ENCODE peak calls at places on chromosomes 11 and 22, in eight cellular contexts. V is right cardiac atrium; E is AG09309; L is activated T-cell treated with anti-CD3 and anti-CD28 coated beads, Interleukin-2, amount 50 U/mL, for 48 hours; O is heart left ventricle; J is GM19239; F is fibroblast of the conjunctiva; U is naive thymus-derived CD4-positive, alpha-beta T cell. C is an unnamed sample.

GRCh38 chr11:61404641-61405040 is 12.3 kb downstream of the TMEM216 start:
- DNase-seq in F (no peak), L (no peak), E (no peak), J (no peak), O (no peak), U (no peak), V (no peak), C (no peak)

GRCh38 chr22:17143101-17143500 is 16.0 kb downstream of the HDHD5 start:
- DNase-seq in E (no peak), J (no peak), F (no peak), V (no peak), L (no peak), O (no peak), U (no peak), C (no peak)

GRCh38 chr11:75873417-75874148 is 58.6 kb downstream of the UVRAG start:
- DNase-seq in L (no peak), E (no peak), V (no peak), J (peak; percentile 32), F (no peak), U (no peak), O (no peak), C (no peak)

GRCh38 chr22:46043816-46044717 is 67.1 kb upstream of the WNT7B start:
- DNase-seq in J (no peak), V (peak; percentile 73), L (peak; percentile 57), O (peak; percentile 40), U (no peak), E (no peak), F (no peak), C (no peak)

GRCh38 chr11:72758304-72758689 is 6.1 kb upstream of the ARAP1 start:
- DNase-seq in J (no peak), F (no peak), U (no peak), E (no peak), L (no peak), V (no peak), O (no peak), C (no peak)

GRCh38 chr22:43796567-43796966 is 15.5 kb downstream of the EFCAB6 start:
- DNase-seq in E (peak; percentile 53), U (no peak), F (peak; percentile 20), L (no peak), J (no peak), V (no peak), O (no peak), C (peak; percentile 51)

GRCh38 chr22:19634576-19634975 is 79.7 kb upstream of the SEPTIN5 start:
- DNase-seq in E (no peak), U (no peak), F (no peak), O (no peak), L (no peak), J (no peak), V (no peak), C (no peak)

GRCh38 chr11:70551323-70552166 is 153.2 kb downstream of the CTTN start:
- DNase-seq in V (no peak), O (no peak), F (no peak), E (no peak), J (no peak), U (no peak), L (no peak), C (no peak)

GRCh38 chr11:127000291-127000968 is at the start of gene KIRREL3:
- DNase-seq in E (no peak), O (no peak), V (no peak), F (no peak), U (no peak), L (no peak), J (no peak), C (peak; percentile 9)

GRCh38 chr11:72720806-72721205 is 31.4 kb downstream of the ARAP1 start:
- DNase-seq in U (no peak), V (peak; percentile 58), L (no peak), O (no peak), J (no peak), E (no peak), F (no peak), C (no peak)

GRCh38 chr11:95111923-95112540 is 22.4 kb downstream of the ENDOD1 start:
- DNase-seq in O (no peak), U (no peak), F (no peak), L (no peak), E (no peak), V (no peak), J (no peak), C (no peak)

GRCh38 chr22:27867958-27868737 is 50.9 kb downstream of the PITPNB start:
- DNase-seq in U (no peak), J (no peak), O (no peak), E (no peak), F (no peak), V (no peak), L (no peak), C (no peak)

GRCh38 chr11:129386795-129387390 is 11.2 kb downstream of the BARX2 start:
- DNase-seq in E (no peak), J (no peak), F (no peak), O (no peak), U (no peak), L (no peak), V (no peak), C (no peak)

GRCh38 chr11:122711831-122712378 is 56.4 kb downstream of the UBASH3B start:
- DNase-seq in J (no peak), E (no peak), V (no peak), U (no peak), L (no peak), F (no peak), O (no peak), C (no peak)

GRCh38 chr22:40637181-40638150 is 947 bp upstream of the MRTFA start:
- DNase-seq in V (peak; percentile 77), L (no peak), F (peak; percentile 14), O (peak; percentile 45), J (no peak), E (no peak), U (no peak), C (no peak)

GRCh38 chr11:693887-694562 is 997 bp downstream of the DEAF1 start:
- DNase-seq in U (no peak), E (no peak), O (no peak), J (no peak), V (peak; percentile 82), F (no peak), L (no peak), C (peak; percentile 38)

GRCh38 chr11:119779195-119780071 is 50.4 kb upstream of the NECTIN1 start:
- DNase-seq in F (no peak), U (no peak), O (peak; percentile 70), E (no peak), V (peak; percentile 80), L (no peak), J (no peak), C (no peak)

GRCh38 chr22:36197601-36198146 is 3.9 kb downstream of the APOL4 start:
- DNase-seq in V (peak; percentile 54), F (no peak), L (peak; percentile 58), E (no peak), J (peak; percentile 23), U (no peak), O (no peak), C (no peak)

GRCh38 chr11:35200811-35201341 is 61.9 kb downstream of the CD44 start:
- DNase-seq in L (no peak), F (no peak), V (no peak), O (no peak), E (no peak), U (no peak), J (no peak), C (no peak)

GRCh38 chr11:124738713-124739478 is 846 bp upstream of the NRGN start:
- DNase-seq in E (no peak), L (no peak), J (no peak), V (no peak), F (no peak), O (no peak), U (no peak), C (no peak)

GRCh38 chr11:71364806-71365205 is 83.4 kb downstream of the DHCR7 start:
- DNase-seq in U (no peak), V (no peak), E (no peak), J (no peak), O (no peak), L (no peak), F (no peak), C (no peak)

C was measured in NCI-H187.